ENCODE peak calls at places on chromosomes 6 and 20, in seven cellular contexts. One of them, this sample, is unnamed.

GRCh38 chr6:1871936-1872335 is 262.2 kb downstream of the FOXC1 start:
- DNase-seq in ELF-1: no peak
- DNase-seq in heart left ventricle: no peak
- DNase-seq in colonic mucosa: no peak
- DNase-seq in coronary artery: peak
- DNase-seq in CD8-positive, alpha-beta T cell: no peak
- DNase-seq in hippocampal formation: peak
- DNase-seq in this sample: no peak

GRCh38 chr20:55417797-55418196 is 587.5 kb downstream of the CBLN4 start:
- DNase-seq in colonic mucosa: no peak
- DNase-seq in hippocampal formation: no peak
- DNase-seq in heart left ventricle: no peak
- DNase-seq in ELF-1: no peak
- DNase-seq in coronary artery: no peak
- DNase-seq in CD8-positive, alpha-beta T cell: no peak
- DNase-seq in this sample: no peak

GRCh38 chr6:122289721-122290501 is 109.5 kb upstream of the HSF2 start:
- DNase-seq in colonic mucosa: no peak
- DNase-seq in ELF-1: peak
- DNase-seq in coronary artery: no peak
- DNase-seq in heart left ventricle: no peak
- DNase-seq in hippocampal formation: peak
- DNase-seq in CD8-positive, alpha-beta T cell: no peak
- DNase-seq in this sample: no peak

GRCh38 chr20:48949304-48950170 is 28.0 kb downstream of the ARFGEF2 start:
- DNase-seq in heart left ventricle: no peak
- DNase-seq in coronary artery: no peak
- DNase-seq in hippocampal formation: no peak
- DNase-seq in ELF-1: peak
- DNase-seq in CD8-positive, alpha-beta T cell: no peak
- DNase-seq in colonic mucosa: no peak
- DNase-seq in this sample: peak

GRCh38 chr6:111764238-111765182 is 108.7 kb downstream of the FYN start:
- DNase-seq in ELF-1: peak
- DNase-seq in CD8-positive, alpha-beta T cell: peak
- DNase-seq in coronary artery: no peak
- DNase-seq in heart left ventricle: no peak
- DNase-seq in colonic mucosa: no peak
- DNase-seq in hippocampal formation: no peak
- DNase-seq in this sample: peak

GRCh38 chr6:2179950-2180349 is 65.5 kb downstream of the GMDS start:
- DNase-seq in colonic mucosa: no peak
- DNase-seq in ELF-1: no peak
- DNase-seq in hippocampal formation: no peak
- DNase-seq in coronary artery: no peak
- DNase-seq in heart left ventricle: no peak
- DNase-seq in CD8-positive, alpha-beta T cell: no peak
- DNase-seq in this sample: no peak

GRCh38 chr6:4853782-4854511 is 77.7 kb downstream of the CDYL start:
- DNase-seq in ELF-1: peak
- DNase-seq in colonic mucosa: no peak
- DNase-seq in coronary artery: no peak
- DNase-seq in CD8-positive, alpha-beta T cell: no peak
- DNase-seq in heart left ventricle: no peak
- DNase-seq in hippocampal formation: no peak
- DNase-seq in this sample: no peak

GRCh38 chr20:41639630-41640029 is 21.5 kb upstream of the CHD6 start:
- DNase-seq in colonic mucosa: no peak
- DNase-seq in heart left ventricle: no peak
- DNase-seq in CD8-positive, alpha-beta T cell: no peak
- DNase-seq in ELF-1: no peak
- DNase-seq in coronary artery: no peak
- DNase-seq in hippocampal formation: no peak
- DNase-seq in this sample: no peak

GRCh38 chr6:166601956-166602355 is 15.5 kb upstream of the RAMACL start:
- DNase-seq in hippocampal formation: no peak
- DNase-seq in CD8-positive, alpha-beta T cell: no peak
- DNase-seq in coronary artery: no peak
- DNase-seq in ELF-1: no peak
- DNase-seq in colonic mucosa: peak
- DNase-seq in heart left ventricle: no peak
- DNase-seq in this sample: no peak

GRCh38 chr20:48912065-48912464 is 9.4 kb upstream of the ARFGEF2 start:
- DNase-seq in ELF-1: no peak
- DNase-seq in colonic mucosa: no peak
- DNase-seq in heart left ventricle: no peak
- DNase-seq in hippocampal formation: no peak
- DNase-seq in coronary artery: no peak
- DNase-seq in CD8-positive, alpha-beta T cell: no peak
- DNase-seq in this sample: no peak

GRCh38 chr6:138229663-138230194 is 11.4 kb upstream of the PBOV1 start:
- DNase-seq in heart left ventricle: no peak
- DNase-seq in CD8-positive, alpha-beta T cell: no peak
- DNase-seq in hippocampal formation: no peak
- DNase-seq in coronary artery: no peak
- DNase-seq in colonic mucosa: no peak
- DNase-seq in ELF-1: no peak
- DNase-seq in this sample: no peak

GRCh38 chr20:1335961-1336698 is 7.2 kb upstream of the SDCBP2 start:
- DNase-seq in CD8-positive, alpha-beta T cell: no peak
- DNase-seq in heart left ventricle: no peak
- DNase-seq in hippocampal formation: no peak
- DNase-seq in ELF-1: no peak
- DNase-seq in colonic mucosa: no peak
- DNase-seq in coronary artery: no peak
- DNase-seq in this sample: no peak

GRCh38 chr6:15960740-15961629 is 167.9 kb upstream of the MYLIP start:
- DNase-seq in hippocampal formation: no peak
- DNase-seq in colonic mucosa: no peak
- DNase-seq in heart left ventricle: no peak
- DNase-seq in coronary artery: peak
- DNase-seq in CD8-positive, alpha-beta T cell: no peak
- DNase-seq in ELF-1: peak
- DNase-seq in this sample: no peak

GRCh38 chr20:3100480-3100879 is 16.0 kb upstream of the AVP start:
- DNase-seq in hippocampal formation: no peak
- DNase-seq in ELF-1: no peak
- DNase-seq in coronary artery: no peak
- DNase-seq in CD8-positive, alpha-beta T cell: no peak
- DNase-seq in heart left ventricle: no peak
- DNase-seq in colonic mucosa: no peak
- DNase-seq in this sample: no peak

GRCh38 chr20:63854766-63855362 is 6.4 kb upstream of the ABHD16B start:
- DNase-seq in CD8-positive, alpha-beta T cell: no peak
- DNase-seq in heart left ventricle: peak
- DNase-seq in hippocampal formation: no peak
- DNase-seq in coronary artery: no peak
- DNase-seq in ELF-1: no peak
- DNase-seq in colonic mucosa: no peak
- DNase-seq in this sample: no peak

GRCh38 chr6:10686901-10687300 is 7.5 kb downstream of the C6orf52 start:
- DNase-seq in heart left ventricle: no peak
- DNase-seq in ELF-1: no peak
- DNase-seq in colonic mucosa: no peak
- DNase-seq in hippocampal formation: no peak
- DNase-seq in CD8-positive, alpha-beta T cell: no peak
- DNase-seq in coronary artery: no peak
- DNase-seq in this sample: no peak

GRCh38 chr20:57199656-57200405 is 66.6 kb downstream of the BMP7 start:
- DNase-seq in hippocampal formation: no peak
- DNase-seq in coronary artery: no peak
- DNase-seq in ELF-1: no peak
- DNase-seq in colonic mucosa: no peak
- DNase-seq in CD8-positive, alpha-beta T cell: no peak
- DNase-seq in heart left ventricle: no peak
- DNase-seq in this sample: no peak

GRCh38 chr20:10654630-10655029 is 19.2 kb downstream of the JAG1 start:
- DNase-seq in coronary artery: no peak
- DNase-seq in hippocampal formation: no peak
- DNase-seq in heart left ventricle: no peak
- DNase-seq in colonic mucosa: peak
- DNase-seq in CD8-positive, alpha-beta T cell: no peak
- DNase-seq in ELF-1: peak
- DNase-seq in this sample: peak

GRCh38 chr6:28399370-28400121 is at the start of gene ZSCAN12:
- DNase-seq in coronary artery: peak
- DNase-seq in hippocampal formation: peak
- DNase-seq in heart left ventricle: peak
- DNase-seq in ELF-1: peak
- DNase-seq in colonic mucosa: peak
- DNase-seq in CD8-positive, alpha-beta T cell: peak
- DNase-seq in this sample: peak

GRCh38 chr6:11536795-11537194 is 754 bp upstream of the TMEM170B start:
- DNase-seq in coronary artery: no peak
- DNase-seq in CD8-positive, alpha-beta T cell: no peak
- DNase-seq in colonic mucosa: peak
- DNase-seq in hippocampal formation: no peak
- DNase-seq in heart left ventricle: no peak
- DNase-seq in ELF-1: peak
- DNase-seq in this sample: peak

GRCh38 chr6:130620338-130620781 is 206.8 kb upstream of the SMLR1 start:
- DNase-seq in ELF-1: no peak
- DNase-seq in coronary artery: no peak
- DNase-seq in colonic mucosa: no peak
- DNase-seq in hippocampal formation: no peak
- DNase-seq in heart left ventricle: no peak
- DNase-seq in CD8-positive, alpha-beta T cell: no peak
- DNase-seq in this sample: no peak

GRCh38 chr6:119467478-119468081 is 118.0 kb upstream of the MAN1A1 start:
- DNase-seq in coronary artery: no peak
- DNase-seq in hippocampal formation: no peak
- DNase-seq in colonic mucosa: no peak
- DNase-seq in CD8-positive, alpha-beta T cell: no peak
- DNase-seq in heart left ventricle: no peak
- DNase-seq in ELF-1: no peak
- DNase-seq in this sample: no peak

GRCh38 chr20:17772005-17772343 is 72.2 kb downstream of the BANF2 start:
- DNase-seq in colonic mucosa: no peak
- DNase-seq in ELF-1: no peak
- DNase-seq in CD8-positive, alpha-beta T cell: no peak
- DNase-seq in hippocampal formation: no peak
- DNase-seq in heart left ventricle: no peak
- DNase-seq in coronary artery: no peak
- DNase-seq in this sample: no peak